ENCODE peak calls at places on chromosomes 13 and 19, in four cellular contexts. P is GM23338, C is BE2C, Y is Caco-2. D is an unnamed sample.

GRCh38 chr13:40458283-40459031 is 208.0 kb downstream of the FOXO1 start:
- DNase-seq in P (no peak), C (no peak), Y (no peak), D (no peak)

GRCh38 chr13:110685305-110685704 is 20.6 kb downstream of the CARS2 start:
- DNase-seq in P (no peak), C (no peak), Y (no peak), D (no peak)

GRCh38 chr13:72952529-72953141 is 106.2 kb upstream of the KLF5 start:
- DNase-seq in P (peak), C (no peak), Y (no peak), D (no peak)

GRCh38 chr13:110232146-110232545 is 74.8 kb downstream of the COL4A1 start:
- DNase-seq in P (no peak), C (no peak), Y (no peak), D (no peak)

GRCh38 chr13:32731576-32731975 is 145.3 kb downstream of the PDS5B start:
- DNase-seq in P (no peak), C (no peak), Y (no peak), D (no peak)

GRCh38 chr13:46367622-46368327 is 19.3 kb downstream of the RUBCNL start:
- DNase-seq in P (no peak), C (no peak), Y (no peak), D (no peak)

GRCh38 chr19:42487025-42487797 is 41.1 kb downstream of the CEACAM1 start:
- DNase-seq in P (no peak), C (no peak), Y (peak), D (no peak)

GRCh38 chr13:73195091-73195490 is 136.3 kb downstream of the KLF5 start:
- DNase-seq in P (no peak), C (no peak), Y (no peak), D (no peak)

GRCh38 chr19:33350538-33351309 is 22.8 kb upstream of the CEBPG start:
- DNase-seq in P (no peak), C (no peak), Y (no peak), D (no peak)

GRCh38 chr13:46022476-46022875 is 30.1 kb downstream of the ZC3H13 start:
- DNase-seq in P (no peak), C (no peak), Y (no peak), D (no peak)

GRCh38 chr19:47885067-47885463 is 1.1 kb downstream of the SULT2A1 start:
- DNase-seq in P (no peak), C (no peak), Y (no peak), D (no peak)

GRCh38 chr13:104750377-104750776 is 1684.2 kb upstream of the SLC10A2 start:
- DNase-seq in P (no peak), C (no peak), Y (no peak), D (peak)

GRCh38 chr19:19670070-19670551 is 1.5 kb downstream of the ZNF101 start:
- DNase-seq in P (peak), C (no peak), Y (no peak), D (no peak)

GRCh38 chr13:42099962-42100675 is 51.7 kb downstream of the DGKH start:
- DNase-seq in P (no peak), C (no peak), Y (no peak), D (no peak)

GRCh38 chr19:8231073-8231604 is 22.0 kb downstream of the CERS4 start:
- DNase-seq in P (no peak), C (no peak), Y (no peak), D (no peak)

GRCh38 chr13:23867027-23867491 is 22.1 kb downstream of the MIPEP start:
- DNase-seq in P (no peak), C (no peak), Y (no peak), D (no peak)

GRCh38 chr13:39531646-39532045 is 71.3 kb downstream of the LHFPL6 start:
- DNase-seq in P (no peak), C (no peak), Y (no peak), D (no peak)

GRCh38 chr19:42433503-42434260 is 6.5 kb upstream of the LIPE start:
- DNase-seq in P (peak), C (peak), Y (peak), D (peak)

GRCh38 chr13:43132911-43133310 is 109.5 kb downstream of the DNAJC15 start:
- DNase-seq in P (no peak), C (peak), Y (no peak), D (no peak)

GRCh38 chr13:43134896-43135295 is 111.5 kb downstream of the DNAJC15 start:
- DNase-seq in P (no peak), C (no peak), Y (no peak), D (no peak)

GRCh38 chr13:43133792-43134191 is 110.4 kb downstream of the DNAJC15 start:
- DNase-seq in P (peak), C (no peak), Y (peak), D (no peak)

GRCh38 chr13:43129511-43130130 is 106.2 kb downstream of the DNAJC15 start:
- DNase-seq in P (no peak), C (peak), Y (no peak), D (no peak)

DNA sequence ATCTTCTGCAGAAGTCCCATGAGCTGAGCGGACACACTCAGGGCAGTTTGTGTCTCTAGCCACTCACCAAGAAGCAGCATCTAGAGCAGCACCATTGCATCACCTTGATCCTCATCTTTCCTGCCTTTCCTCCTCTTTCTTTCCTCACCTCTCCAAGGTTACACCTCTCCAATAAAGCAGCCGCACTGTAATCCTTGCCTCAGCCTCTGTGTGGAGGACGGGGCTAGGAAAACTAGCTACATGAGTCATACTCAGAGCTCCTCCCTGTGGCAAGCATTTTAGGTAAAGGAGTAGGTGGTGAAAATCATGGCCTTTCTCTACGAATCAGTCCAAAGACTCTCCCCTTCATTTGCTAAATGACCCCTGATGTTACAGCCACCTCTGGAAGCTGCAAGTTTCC is 108.8 kb downstream of the DNAJC15 start:
- DNase-seq in P (peak), C (peak), Y (peak), D (peak)
- TF ChIP-seq CTCF in P (peak), C (peak), Y (peak), D (peak)

GRCh38 chr13:26628706-26629105 is 71.2 kb downstream of the WASF3 start:
- DNase-seq in P (peak), C (no peak), Y (peak), D (peak)
- TF ChIP-seq CTCF in P (peak), C (peak), Y (no peak), D (no peak)

DNA sequence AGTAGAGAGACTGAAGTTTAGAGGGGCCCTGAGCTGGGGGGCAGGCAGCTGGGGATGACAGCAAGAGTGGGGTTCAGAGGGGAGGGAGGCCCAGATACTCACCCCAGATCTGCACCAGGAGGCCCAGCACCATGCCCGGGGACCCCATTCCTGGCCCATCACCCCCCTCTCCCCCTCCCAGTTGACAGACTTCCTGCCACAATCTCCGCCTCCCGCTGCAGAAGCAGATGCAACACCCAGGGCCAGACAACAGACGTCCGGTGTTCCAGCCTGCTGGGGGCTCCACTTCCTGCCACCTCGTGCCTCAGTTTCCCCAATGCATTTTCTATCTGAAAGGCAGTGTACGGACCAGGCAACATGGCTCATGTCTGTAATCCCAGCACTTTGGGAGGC is at the start of gene TMIGD2:
- DNase-seq in P (no peak), C (no peak), Y (no peak), D (no peak)
- TF ChIP-seq CTCF in P (no peak), C (no peak), Y (no peak), D (no peak)

DNA sequence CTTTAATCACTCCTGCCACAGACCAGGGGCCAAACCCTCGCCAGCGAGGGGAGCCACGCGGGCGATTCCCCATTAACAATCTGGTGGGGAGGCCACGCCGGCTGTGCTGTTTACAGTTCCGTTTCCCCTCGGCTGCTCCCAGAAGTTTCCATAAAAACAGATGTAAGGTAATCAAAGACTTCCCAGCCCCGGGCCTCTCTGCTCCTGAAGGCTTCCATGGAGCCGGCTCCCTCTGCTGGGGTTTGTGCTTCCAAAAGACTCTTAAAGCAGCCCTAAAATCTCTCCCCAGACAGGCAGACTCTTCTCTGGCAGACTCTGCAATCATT is 36.3 kb upstream of the CCNE1 start:
- DNase-seq in P (peak), C (no peak), Y (no peak), D (no peak)
- TF ChIP-seq CTCF in P (peak), C (no peak), Y (no peak), D (no peak)

GRCh38 chr13:113929628-113930615 is 44.0 kb downstream of the C13orf46 start:
- DNase-seq in P (peak), C (no peak), Y (no peak), D (no peak)
- TF ChIP-seq CTCF in P (peak), C (no peak), Y (no peak), D (no peak)

GRCh38 chr13:43195551-43195950 is 172.2 kb downstream of the DNAJC15 start:
- DNase-seq in P (peak), C (no peak), Y (no peak), D (no peak)
- TF ChIP-seq CTCF in P (peak), C (peak), Y (peak), D (no peak)

DNA sequence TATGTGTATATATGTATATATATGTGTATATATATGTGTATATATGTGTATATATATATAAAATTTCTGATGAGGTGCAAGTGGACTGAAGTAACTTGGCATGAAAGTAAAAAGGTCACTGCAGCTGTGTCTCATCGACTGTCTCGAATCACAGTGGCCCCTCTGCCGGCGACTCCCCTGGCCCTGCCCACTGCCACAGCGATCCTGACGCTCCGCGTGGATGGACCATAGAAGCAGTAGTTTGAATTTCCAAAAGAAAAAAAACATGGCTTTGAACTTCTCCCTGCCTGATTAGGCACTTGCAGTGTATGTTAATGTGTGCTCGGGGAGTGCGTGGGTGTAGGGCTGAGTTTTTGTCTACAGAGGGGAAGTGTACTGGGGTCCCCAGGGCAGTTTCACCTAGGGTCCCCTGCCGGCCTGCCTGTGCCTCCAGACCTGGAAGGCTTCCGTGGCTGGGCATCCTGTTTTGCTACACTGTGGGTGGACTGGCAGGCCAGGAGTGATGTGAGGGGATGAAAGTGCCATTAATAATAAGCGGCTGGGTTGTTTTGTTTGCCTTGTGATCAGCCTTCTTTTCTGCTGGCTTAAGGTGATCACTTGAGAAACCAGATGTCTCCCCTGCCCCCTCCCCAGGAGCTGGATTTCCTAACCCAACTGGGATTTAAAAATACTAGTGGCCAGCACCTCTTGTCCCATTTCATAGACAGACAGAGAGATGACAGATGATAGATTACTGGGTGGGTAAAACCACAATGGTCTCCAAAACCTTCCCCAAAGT is 10.7 kb downstream of the ZIC5 start:
- DNase-seq in P (peak), C (no peak), Y (no peak), D (no peak)
- TF ChIP-seq CTCF in P (no peak), C (no peak), Y (no peak), D (no peak)

D was measured in Calu3.